ENCODE peak calls at places on chromosomes 16 and 17, in four cellular contexts. E is right cardiac atrium, G is GM23338, K is heart right ventricle. R is an unnamed sample. For H3K4me1, the result is how much of the 10 kb centered on the place peaks cover.

GRCh38 chr17:40538019-40538935 is 27.0 kb downstream of the CCR7 start:
- ATAC-seq in E (peak), G (no peak), K (peak), R (no peak)

GRCh38 chr17:80358131-80358530 is 56.8 kb upstream of the ENDOV start:
- ATAC-seq in E (no peak), G (no peak), K (no peak), R (no peak)

GRCh38 chr17:73645050-73645871 is 1.0 kb upstream of the SDK2 start:
- ATAC-seq in E (peak), G (peak), K (peak), R (peak)

GRCh38 chr16:81654346-81654745 is 124.7 kb upstream of the PLCG2 start:
- ATAC-seq in E (no peak), G (no peak), K (peak), R (no peak)

GRCh38 chr16:48812856-48813255 is 202.9 kb upstream of the N4BP1 start:
- ATAC-seq in E (no peak), G (no peak), K (no peak), R (no peak)

GRCh38 chr16:4409081-4409932 is 7.1 kb downstream of the CORO7 start:
- ATAC-seq in E (no peak), G (peak), K (peak), R (no peak)

GRCh38 chr17:74839955-74840354 is 19.7 kb downstream of the GRIN2C start:
- ATAC-seq in E (no peak), G (no peak), K (no peak), R (no peak)

GRCh38 chr16:58476791-58477190 is 23.2 kb upstream of the NDRG4 start:
- ATAC-seq in E (no peak), G (no peak), K (no peak), R (no peak)

GRCh38 chr16:49619811-49620157 is 236.1 kb downstream of the ZNF423 start:
- ATAC-seq in E (no peak), G (no peak), K (no peak), R (no peak)

GRCh38 chr16:66746682-66747081 is 4.7 kb downstream of the DYNC1LI2 start:
- ATAC-seq in E (no peak), G (no peak), K (no peak), R (no peak)

GRCh38 chr17:52105601-52106000 is 52.9 kb downstream of the CA10 start:
- ATAC-seq in E (no peak), G (no peak), K (no peak), R (no peak)

GRCh38 chr16:9262941-9263340 is 171.5 kb downstream of the HAPSTR1 start:
- ATAC-seq in E (no peak), G (no peak), K (no peak), R (no peak)

GRCh38 chr17:71398706-71399620 is 721.9 kb upstream of the SOX9 start:
- ATAC-seq in E (no peak), G (peak), K (no peak), R (no peak)

GRCh38 chr17:17624776-17625175 is 33.3 kb upstream of the PEMT start:
- ATAC-seq in E (no peak), G (no peak), K (no peak), R (no peak)

GRCh38 chr17:80675451-80676095 is 130.9 kb downstream of the RPTOR start:
- ATAC-seq in E (peak), G (no peak), K (no peak), R (no peak)

GRCh38 chr16:303760-304505 is 21.0 kb downstream of the PDIA2 start:
- ATAC-seq in E (no peak), G (peak), K (peak), R (peak)

GRCh38 chr17:40443988-40444899 is 994 bp downstream of the IGFBP4 start:
- ATAC-seq in E (no peak), G (peak), K (no peak), R (no peak)

GRCh38 chr16:14486520-14487303 is 143.3 kb downstream of the PARN start:
- ATAC-seq in E (peak), G (peak), K (peak), R (peak)
- H3K4me1 ChIP-seq in E (under half), G (under half), K (under half), R (under half)

GRCh38 chr17:56506349-56506748 is 87.2 kb upstream of the NOG start:
- ATAC-seq in E (no peak), G (no peak), K (no peak), R (no peak)
- H3K4me1 ChIP-seq in E (under half), G (under half), K (under half), R (under half)

GRCh38 chr17:31570231-31570630 is 178.8 kb downstream of the RAB11FIP4 start:
- ATAC-seq in E (no peak), G (no peak), K (no peak), R (no peak)

GRCh38 chr17:31571124-31571892 is 179.8 kb downstream of the RAB11FIP4 start:
- ATAC-seq in E (peak), G (peak), K (peak), R (peak)

GRCh38 chr17:31573047-31573446 is 181.6 kb downstream of the RAB11FIP4 start:
- ATAC-seq in E (no peak), G (no peak), K (no peak), R (no peak)

GRCh38 chr17:31573861-31574260 is 182.4 kb downstream of the RAB11FIP4 start:
- ATAC-seq in E (no peak), G (no peak), K (no peak), R (no peak)

DNA sequence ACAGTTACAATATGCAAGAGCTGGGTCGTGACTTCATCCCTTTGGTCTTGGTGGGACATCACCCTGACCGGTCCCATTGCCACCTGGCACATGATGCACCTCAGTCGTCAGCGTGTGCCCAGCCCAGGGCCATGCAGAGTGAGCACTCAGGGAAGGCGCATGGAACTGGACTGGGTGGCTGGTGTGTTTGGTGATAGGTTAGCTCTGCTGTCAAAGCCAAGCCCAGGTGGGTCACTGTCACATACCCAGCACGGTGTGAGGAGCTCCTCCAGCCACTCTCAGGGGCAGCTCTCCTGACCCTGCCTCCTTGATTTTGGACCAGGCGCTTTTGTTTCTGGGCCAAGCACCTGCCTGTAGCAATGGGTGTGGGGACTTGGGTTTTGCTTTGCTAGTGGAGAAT is 180.9 kb downstream of the RAB11FIP4 start:
- ATAC-seq in E (no peak), G (no peak), K (no peak), R (no peak)
- H3K4me1 ChIP-seq in E (under half), G (under half), K (under half), R (half or more)

DNA sequence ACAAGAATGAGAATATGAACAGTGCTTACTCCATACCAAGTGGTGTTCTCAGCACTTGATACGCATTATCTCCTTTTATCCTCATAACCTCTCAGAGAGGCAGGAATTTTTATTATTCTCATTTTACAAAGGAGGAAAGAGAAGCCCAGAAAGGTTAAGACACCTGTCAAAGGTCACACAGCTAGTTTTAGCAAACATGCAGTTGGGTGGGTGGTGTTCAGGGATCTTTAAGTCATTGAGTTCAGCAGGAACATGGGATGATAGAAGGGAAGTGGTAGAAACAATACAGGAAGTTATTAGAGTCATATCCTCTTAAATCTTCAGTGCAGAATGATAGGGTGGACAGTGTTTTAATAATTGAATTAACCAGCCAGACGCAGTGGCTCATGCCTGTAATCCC is 95.4 kb downstream of the IRX3 start:
- ATAC-seq in E (no peak), G (no peak), K (no peak), R (no peak)
- H3K4me1 ChIP-seq in E (under half), G (under half), K (under half), R (under half)

DNA sequence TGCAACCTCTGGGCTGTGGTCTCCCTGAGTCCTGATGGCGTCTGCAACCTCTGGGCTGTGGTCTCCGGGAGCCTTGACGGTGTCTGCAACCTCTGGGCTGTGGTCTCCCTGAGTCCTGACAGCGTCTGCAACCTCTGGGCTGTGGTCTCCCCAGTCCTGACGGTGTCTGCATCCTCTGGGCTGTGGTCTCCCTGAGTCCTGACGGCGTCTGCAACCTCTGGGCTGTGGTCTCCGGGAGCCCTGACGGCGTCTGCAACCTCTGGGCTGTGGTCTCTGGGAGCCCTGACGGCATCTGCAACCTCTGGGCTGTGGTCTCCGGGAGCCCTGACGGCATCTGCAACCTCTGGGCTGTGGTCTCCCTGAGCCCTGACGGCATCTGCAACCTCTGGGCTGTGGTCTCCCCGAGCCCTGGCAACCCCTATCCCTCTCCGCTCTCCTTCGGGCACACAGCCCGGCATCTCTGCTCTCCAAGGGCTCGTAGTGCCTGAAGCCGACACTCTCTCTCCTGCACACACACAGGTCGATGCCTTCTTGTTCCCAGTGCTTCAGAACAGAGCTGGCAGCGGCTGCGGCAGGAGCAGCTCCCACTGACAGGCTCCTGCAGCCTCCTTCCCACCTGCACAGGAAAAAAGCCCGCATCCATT is 45.6 kb downstream of the METRNL start:
- ATAC-seq in E (no peak), G (no peak), K (no peak), R (no peak)
- H3K4me1 ChIP-seq in E (under half), G (under half), K (under half), R (under half)

DNA sequence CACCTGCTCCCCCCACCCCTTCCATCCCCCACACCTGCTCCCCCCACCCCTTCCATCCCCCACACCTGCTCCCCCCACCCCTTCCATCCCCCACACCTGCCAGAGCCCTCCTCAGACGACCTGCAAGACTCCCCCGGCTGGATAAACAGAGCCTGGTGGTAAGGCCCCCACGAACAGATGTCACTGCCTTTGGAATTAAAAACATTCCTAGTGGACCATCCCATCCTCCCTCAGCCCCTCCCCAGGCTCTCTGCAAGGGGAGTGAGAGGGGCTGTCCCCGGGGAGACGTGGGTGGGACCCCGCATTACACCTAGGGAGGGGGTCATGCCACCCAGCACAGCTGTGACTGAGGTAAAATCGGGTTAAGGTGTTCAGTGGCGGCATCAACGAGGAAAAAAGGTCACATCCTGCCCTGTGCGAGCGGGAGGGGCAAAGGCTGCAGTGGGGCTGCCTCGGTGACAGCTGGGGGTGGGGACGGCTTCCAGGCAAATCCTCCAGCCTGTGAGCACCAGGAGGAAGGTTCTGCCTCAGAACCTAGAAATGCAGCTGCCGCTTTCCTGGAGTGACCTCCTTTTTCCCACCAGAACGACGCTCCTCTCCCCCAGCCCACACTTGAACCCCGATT is 38.7 kb downstream of the TIMM22 start:
- ATAC-seq in E (no peak), G (no peak), K (no peak), R (no peak)
- H3K4me1 ChIP-seq in E (under half), G (under half), K (under half), R (half or more)

GRCh38 chr16:88686062-88686438 is 257 bp downstream of the SNAI3 start:
- ATAC-seq in E (peak), G (peak), K (peak), R (peak)
- H3K4me1 ChIP-seq in E (under half), G (under half), K (under half), R (under half)

GRCh38 chr17:76146053-76146875 is 5.2 kb upstream of the FOXJ1 start:
- ATAC-seq in E (no peak), G (no peak), K (no peak), R (no peak)
- H3K4me1 ChIP-seq in E (under half), G (under half), K (under half), R (under half)

GRCh38 chr16:83961591-83961990 is 6.5 kb upstream of the NECAB2 start:
- ATAC-seq in E (no peak), G (no peak), K (no peak), R (no peak)
- H3K4me1 ChIP-seq in E (under half), G (under half), K (under half), R (under half)

R was measured in gastroesophageal sphincter.